ENCODE peak calls at places on chromosomes 3 and 15, in eight cellular contexts. One of them, this sample, is unnamed.

GRCh38 chr3:145952541-145952940 is 208.4 kb downstream of the PLOD2 start:
- DNase-seq in SK-N-SH: no peak
- DNase-seq in psoas muscle: no peak
- DNase-seq in IMR-90: peak; percentile 57
- DNase-seq in aorta: no peak
- DNase-seq in lung: no peak
- DNase-seq in right lobe of liver: no peak
- DNase-seq in upper lobe of right lung: no peak
- DNase-seq in this sample: no peak

GRCh38 chr15:26970712-26971210 is at the start of gene GABRG3:
- DNase-seq in SK-N-SH: peak; percentile 79
- DNase-seq in psoas muscle: peak; percentile 11
- DNase-seq in IMR-90: no peak
- DNase-seq in aorta: no peak
- DNase-seq in lung: no peak
- DNase-seq in right lobe of liver: no peak
- DNase-seq in upper lobe of right lung: no peak
- DNase-seq in this sample: no peak

GRCh38 chr3:123143669-123144411 is 57.9 kb upstream of the SEC22A start:
- DNase-seq in SK-N-SH: no peak
- DNase-seq in psoas muscle: no peak
- DNase-seq in IMR-90: peak; percentile 5
- DNase-seq in aorta: no peak
- DNase-seq in lung: no peak
- DNase-seq in right lobe of liver: peak; percentile 73
- DNase-seq in upper lobe of right lung: peak; percentile 32
- DNase-seq in this sample: no peak

GRCh38 chr3:45864760-45865567 is 21.4 kb upstream of the CCR9 start:
- DNase-seq in SK-N-SH: no peak
- DNase-seq in psoas muscle: no peak
- DNase-seq in IMR-90: no peak
- DNase-seq in aorta: no peak
- DNase-seq in lung: no peak
- DNase-seq in right lobe of liver: no peak
- DNase-seq in upper lobe of right lung: no peak
- DNase-seq in this sample: no peak

GRCh38 chr3:164222200-164222599 is 856.1 kb downstream of the SI start:
- DNase-seq in SK-N-SH: no peak
- DNase-seq in psoas muscle: no peak
- DNase-seq in IMR-90: no peak
- DNase-seq in aorta: no peak
- DNase-seq in lung: no peak
- DNase-seq in right lobe of liver: no peak
- DNase-seq in upper lobe of right lung: no peak
- DNase-seq in this sample: no peak

GRCh38 chr3:186882881-186883685 is 40.6 kb downstream of the ADIPOQ start:
- DNase-seq in SK-N-SH: peak; percentile 63
- DNase-seq in psoas muscle: no peak
- DNase-seq in IMR-90: peak; percentile 77
- DNase-seq in aorta: no peak
- DNase-seq in lung: no peak
- DNase-seq in right lobe of liver: no peak
- DNase-seq in upper lobe of right lung: no peak
- DNase-seq in this sample: no peak

GRCh38 chr3:133956333-133956732 is 60.7 kb upstream of the RAB6B start:
- DNase-seq in SK-N-SH: peak; percentile 67
- DNase-seq in psoas muscle: no peak
- DNase-seq in IMR-90: no peak
- DNase-seq in aorta: peak; percentile 52
- DNase-seq in lung: no peak
- DNase-seq in right lobe of liver: no peak
- DNase-seq in upper lobe of right lung: no peak
- DNase-seq in this sample: peak; percentile 41

GRCh38 chr15:81015595-81016252 is 15.0 kb downstream of the TLNRD1 start:
- DNase-seq in SK-N-SH: peak; percentile 23
- DNase-seq in psoas muscle: peak; percentile 34
- DNase-seq in IMR-90: no peak
- DNase-seq in aorta: no peak
- DNase-seq in lung: no peak
- DNase-seq in right lobe of liver: no peak
- DNase-seq in upper lobe of right lung: no peak
- DNase-seq in this sample: no peak

GRCh38 chr3:177111541-177111949 is 85.7 kb downstream of the TBL1XR1 start:
- DNase-seq in SK-N-SH: no peak
- DNase-seq in psoas muscle: no peak
- DNase-seq in IMR-90: no peak
- DNase-seq in aorta: no peak
- DNase-seq in lung: no peak
- DNase-seq in right lobe of liver: no peak
- DNase-seq in upper lobe of right lung: no peak
- DNase-seq in this sample: no peak

GRCh38 chr15:50166216-50166615 is 15.8 kb upstream of the SLC27A2 start:
- DNase-seq in SK-N-SH: no peak
- DNase-seq in psoas muscle: no peak
- DNase-seq in IMR-90: peak; percentile 87
- DNase-seq in aorta: no peak
- DNase-seq in lung: no peak
- DNase-seq in right lobe of liver: no peak
- DNase-seq in upper lobe of right lung: no peak
- DNase-seq in this sample: no peak

GRCh38 chr3:32780735-32781210 is 37.0 kb upstream of the TRIM71 start:
- DNase-seq in SK-N-SH: peak; percentile 72
- DNase-seq in psoas muscle: peak; percentile 16
- DNase-seq in IMR-90: peak; percentile 16
- DNase-seq in aorta: peak; percentile 81
- DNase-seq in lung: peak; percentile 51
- DNase-seq in right lobe of liver: peak; percentile 52
- DNase-seq in upper lobe of right lung: peak; percentile 85
- DNase-seq in this sample: peak; percentile 79

GRCh38 chr3:51686512-51687215 is 15.6 kb downstream of the TEX264 start:
- DNase-seq in SK-N-SH: no peak
- DNase-seq in psoas muscle: peak; percentile 64
- DNase-seq in IMR-90: peak; percentile 8
- DNase-seq in aorta: no peak
- DNase-seq in lung: peak; percentile 40
- DNase-seq in right lobe of liver: no peak
- DNase-seq in upper lobe of right lung: peak; percentile 76
- DNase-seq in this sample: peak; percentile 89

GRCh38 chr3:15433531-15433930 is 6.1 kb downstream of the EAF1 start:
- DNase-seq in SK-N-SH: no peak
- DNase-seq in psoas muscle: no peak
- DNase-seq in IMR-90: no peak
- DNase-seq in aorta: no peak
- DNase-seq in lung: no peak
- DNase-seq in right lobe of liver: no peak
- DNase-seq in upper lobe of right lung: no peak
- DNase-seq in this sample: no peak
- H3K36me3 ChIP-seq in SK-N-SH: peaks cover 79% of the 10 kb centered on the region
- H3K36me3 ChIP-seq in psoas muscle: peaks cover 86% of the 10 kb centered on the region
- H3K36me3 ChIP-seq in IMR-90: peaks cover 38% of the 10 kb centered on the region
- H3K36me3 ChIP-seq in aorta: peaks cover 11% of the 10 kb centered on the region
- H3K36me3 ChIP-seq in lung: peaks cover 28% of the 10 kb centered on the region
- H3K36me3 ChIP-seq in right lobe of liver: peaks cover 68% of the 10 kb centered on the region
- H3K36me3 ChIP-seq in upper lobe of right lung: peaks cover 83% of the 10 kb centered on the region
- H3K36me3 ChIP-seq in this sample: peaks cover 46% of the 10 kb centered on the region

GRCh38 chr3:135915206-135915605 is 50.3 kb upstream of the PPP2R3A start:
- DNase-seq in SK-N-SH: no peak
- DNase-seq in psoas muscle: no peak
- DNase-seq in IMR-90: no peak
- DNase-seq in aorta: no peak
- DNase-seq in lung: no peak
- DNase-seq in right lobe of liver: no peak
- DNase-seq in upper lobe of right lung: no peak
- DNase-seq in this sample: no peak
- H3K4me3 ChIP-seq in SK-N-SH: no peak overlapping the region
- H3K4me3 ChIP-seq in psoas muscle: no peak overlapping the region
- H3K4me3 ChIP-seq in IMR-90: no peak overlapping the region
- H3K4me3 ChIP-seq in aorta: no peak overlapping the region
- H3K4me3 ChIP-seq in lung: no peak overlapping the region
- H3K4me3 ChIP-seq in right lobe of liver: no peak overlapping the region
- H3K4me3 ChIP-seq in upper lobe of right lung: no peak overlapping the region
- H3K4me3 ChIP-seq in this sample: no peak overlapping the region

GRCh38 chr3:169454823-169455222 is 208.7 kb downstream of the MECOM start:
- DNase-seq in SK-N-SH: no peak
- DNase-seq in psoas muscle: no peak
- DNase-seq in IMR-90: peak; percentile 59
- DNase-seq in aorta: no peak
- DNase-seq in lung: no peak
- DNase-seq in right lobe of liver: no peak
- DNase-seq in upper lobe of right lung: no peak
- DNase-seq in this sample: no peak
- H3K27ac ChIP-seq in SK-N-SH: no peak overlapping the region
- H3K27ac ChIP-seq in psoas muscle: no peak overlapping the region
- H3K27ac ChIP-seq in IMR-90: no peak overlapping the region
- H3K27ac ChIP-seq in aorta: no peak overlapping the region
- H3K27ac ChIP-seq in lung: no peak overlapping the region
- H3K27ac ChIP-seq in right lobe of liver: no peak overlapping the region
- H3K27ac ChIP-seq in upper lobe of right lung: no peak overlapping the region
- H3K27ac ChIP-seq in this sample: no peak overlapping the region

DNA sequence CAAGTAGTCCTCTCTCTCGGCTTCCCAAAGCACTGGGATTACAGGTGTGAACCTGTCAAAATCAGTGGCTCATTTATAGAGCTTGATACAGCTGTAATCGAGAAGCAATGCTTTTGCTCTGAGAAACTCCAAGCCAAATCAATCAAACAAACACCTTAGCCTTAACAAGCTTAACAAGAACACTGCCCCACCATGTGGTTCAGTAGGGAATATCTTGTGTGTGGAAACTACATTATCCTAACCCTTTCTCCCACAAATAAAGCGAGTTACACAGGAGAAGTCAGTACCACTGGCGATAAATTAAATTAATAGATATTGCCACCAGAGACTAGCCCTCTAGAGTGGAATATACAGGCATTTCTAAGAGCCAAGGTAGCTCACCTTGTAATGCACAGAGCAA is 13.9 kb downstream of the CDAN1 start:
- DNase-seq in SK-N-SH: peak; percentile 11
- DNase-seq in psoas muscle: no peak
- DNase-seq in IMR-90: no peak
- DNase-seq in aorta: no peak
- DNase-seq in lung: no peak
- DNase-seq in right lobe of liver: no peak
- DNase-seq in upper lobe of right lung: no peak
- DNase-seq in this sample: no peak
- H3K36me3 ChIP-seq in SK-N-SH: peaks cover 62% of the 10 kb centered on the region
- H3K36me3 ChIP-seq in psoas muscle: peaks cover 97% of the 10 kb centered on the region
- H3K36me3 ChIP-seq in IMR-90: peaks cover 68% of the 10 kb centered on the region
- H3K36me3 ChIP-seq in aorta: peaks cover 6% of the 10 kb centered on the region
- H3K36me3 ChIP-seq in lung: peaks cover 59% of the 10 kb centered on the region
- H3K36me3 ChIP-seq in right lobe of liver: peaks cover 46% of the 10 kb centered on the region
- H3K36me3 ChIP-seq in upper lobe of right lung: peaks cover 93% of the 10 kb centered on the region
- H3K36me3 ChIP-seq in this sample: peaks cover 15% of the 10 kb centered on the region

DNA sequence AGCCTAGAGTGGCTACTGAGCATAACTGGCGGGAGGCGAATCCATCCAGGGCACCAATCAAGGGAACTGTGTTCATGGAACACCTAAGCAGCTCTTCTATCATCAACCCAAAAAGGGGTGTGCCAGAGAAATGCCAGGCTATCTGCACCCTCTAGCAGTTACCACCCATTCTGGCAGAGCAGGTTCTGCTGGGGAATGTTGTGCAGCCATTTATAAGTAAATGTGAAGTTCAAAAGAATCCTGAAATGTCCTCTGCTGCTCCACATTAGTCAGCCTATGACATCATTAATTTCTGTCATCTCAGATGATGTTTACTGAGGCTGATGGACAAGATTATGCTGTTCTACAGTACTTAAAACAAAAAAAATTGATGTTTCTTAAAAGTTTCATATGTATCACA is 7.7 kb downstream of the SKIC8 start:
- DNase-seq in SK-N-SH: no peak
- DNase-seq in psoas muscle: no peak
- DNase-seq in IMR-90: no peak
- DNase-seq in aorta: no peak
- DNase-seq in lung: no peak
- DNase-seq in right lobe of liver: no peak
- DNase-seq in upper lobe of right lung: no peak
- DNase-seq in this sample: no peak
- H3K4me3 ChIP-seq in SK-N-SH: no peak overlapping the region
- H3K4me3 ChIP-seq in psoas muscle: no peak overlapping the region
- H3K4me3 ChIP-seq in IMR-90: no peak overlapping the region
- H3K4me3 ChIP-seq in aorta: no peak overlapping the region
- H3K4me3 ChIP-seq in lung: no peak overlapping the region
- H3K4me3 ChIP-seq in right lobe of liver: no peak overlapping the region
- H3K4me3 ChIP-seq in upper lobe of right lung: no peak overlapping the region
- H3K4me3 ChIP-seq in this sample: no peak overlapping the region

GRCh38 chr15:25786040-25786439 is 77.1 kb downstream of the ATP10A start:
- DNase-seq in SK-N-SH: no peak
- DNase-seq in psoas muscle: no peak
- DNase-seq in IMR-90: no peak
- DNase-seq in aorta: peak; percentile 39
- DNase-seq in lung: no peak
- DNase-seq in right lobe of liver: peak; percentile 47
- DNase-seq in upper lobe of right lung: no peak
- DNase-seq in this sample: peak; percentile 73
- H3K27ac ChIP-seq in SK-N-SH: no peak overlapping the region
- H3K27ac ChIP-seq in psoas muscle: no peak overlapping the region
- H3K27ac ChIP-seq in IMR-90: peak overlapping the region; percentile 65
- H3K27ac ChIP-seq in aorta: peak overlapping the region; percentile 2
- H3K27ac ChIP-seq in lung: no peak overlapping the region
- H3K27ac ChIP-seq in right lobe of liver: no peak overlapping the region
- H3K27ac ChIP-seq in upper lobe of right lung: no peak overlapping the region
- H3K27ac ChIP-seq in this sample: no peak overlapping the region

This sample was measured in kidney.